ENCODE peak calls at places on chromosome 13, in ten cellular contexts. O is PC-9, A is suprapubic skin, T is lower lobe of right lung, R is right atrium auricular region, F is heart right ventricle, Q is PC-3, Z is pancreas, V is body of pancreas, E is upper lobe of right lung. L is an unnamed sample.

GRCh38 chr13:42722883-42723539 is 58.4 kb upstream of the FAM216B start:
- DNase-seq in A (no peak), O (no peak), E (no peak), F (no peak), Q (no peak), R (no peak), T (no peak), Z (no peak), V (no peak), L (no peak)

GRCh38 chr13:99843872-99844271 is 127.7 kb downstream of the ZIC5 start:
- DNase-seq in R (no peak), E (no peak), V (no peak), O (no peak), A (no peak), Q (no peak), Z (no peak), F (no peak), T (no peak), L (no peak)

GRCh38 chr13:75583101-75583500 is 33.5 kb downstream of the UCHL3 start:
- DNase-seq in R (no peak), O (no peak), Z (no peak), Q (no peak), A (no peak), V (no peak), T (no peak), F (no peak), E (no peak), L (no peak)

GRCh38 chr13:113403255-113404104 is 39.5 kb upstream of the GRTP1 start:
- DNase-seq in E (peak; percentile 64), Q (no peak), A (no peak), T (peak; percentile 26), O (no peak), Z (no peak), F (no peak), R (no peak), V (no peak), L (peak; percentile 76)

GRCh38 chr13:78589206-78589605 is 14.1 kb downstream of the POU4F1 start:
- DNase-seq in R (no peak), T (no peak), E (no peak), V (no peak), O (peak; percentile 26), F (no peak), Z (no peak), Q (peak; percentile 48), A (no peak), L (peak; percentile 78)

GRCh38 chr13:71760226-71760591 is 106.8 kb downstream of the DACH1 start:
- DNase-seq in Q (no peak), R (no peak), O (no peak), T (no peak), V (no peak), F (no peak), Z (no peak), A (no peak), E (no peak), L (no peak)

GRCh38 chr13:25764378-25764777 is 287.4 kb downstream of the SHISA2 start:
- DNase-seq in F (no peak), Z (no peak), Q (no peak), T (no peak), V (no peak), A (no peak), O (no peak), E (no peak), R (no peak), L (no peak)

GRCh38 chr13:101415358-101416174 is 742 bp downstream of the NALCN start:
- DNase-seq in T (no peak), R (no peak), E (no peak), A (no peak), F (no peak), Z (no peak), O (peak; percentile 36), V (no peak), Q (no peak), L (no peak)

GRCh38 chr13:68715651-68716050 is 1392.0 kb upstream of the ATXN8OS start:
- DNase-seq in Q (peak; percentile 19), V (no peak), Z (no peak), O (no peak), F (no peak), R (no peak), E (no peak), T (no peak), A (no peak), L (no peak)

GRCh38 chr13:42266464-42266863 is 5.5 kb upstream of the AKAP11 start:
- DNase-seq in E (no peak), A (no peak), F (peak; percentile 11), Z (no peak), V (no peak), Q (peak; percentile 32), R (no peak), O (no peak), T (no peak), L (no peak)

DNA sequence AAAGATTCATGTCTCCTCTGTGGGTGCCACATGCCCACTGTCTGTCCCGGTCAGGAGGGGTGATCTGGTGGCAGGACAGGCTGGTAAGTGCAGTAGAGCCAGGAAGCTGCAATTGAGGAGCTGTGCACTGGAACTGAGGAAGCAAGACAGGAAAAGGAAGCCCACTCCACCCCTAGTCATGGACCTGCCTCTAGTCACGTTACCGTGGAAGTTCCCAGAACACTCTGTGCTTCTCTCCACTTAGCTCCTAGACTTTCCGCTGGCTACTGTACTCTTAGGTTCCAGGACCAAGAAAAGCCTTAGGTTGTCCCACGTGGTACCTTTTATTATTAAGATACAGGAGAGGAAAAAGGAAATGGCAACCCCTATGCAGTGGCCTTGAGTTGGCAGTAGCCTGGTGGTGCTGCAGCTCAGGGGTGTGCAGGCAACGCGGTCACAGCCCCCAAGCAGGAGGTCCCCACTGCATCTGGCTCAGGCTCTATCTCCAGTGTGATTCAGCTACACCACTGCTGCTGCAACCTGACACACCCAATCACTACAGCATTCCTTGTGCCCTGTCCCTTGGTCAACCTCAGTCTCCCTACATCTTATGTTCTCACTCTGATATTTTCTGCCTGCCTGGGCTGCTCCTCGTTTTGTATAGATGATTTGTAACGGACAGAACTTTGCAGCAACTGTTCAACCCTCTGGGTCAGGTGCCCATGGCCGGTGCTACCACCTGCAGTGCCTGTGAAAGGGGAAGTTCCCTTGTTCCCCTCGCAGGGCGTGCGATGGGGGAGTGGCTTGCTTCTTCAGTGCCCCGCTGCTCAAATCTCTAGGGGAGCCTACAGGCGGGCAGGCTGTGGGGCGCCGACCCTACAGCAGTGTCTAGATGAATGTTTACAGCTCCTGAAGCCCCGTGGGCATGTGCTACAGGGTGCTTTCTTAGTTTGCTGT is 24.4 kb upstream of the GPR12 start:
- DNase-seq in Z (no peak), V (no peak), Q (no peak), A (no peak), E (no peak), T (no peak), F (no peak), R (no peak), O (no peak), L (peak; percentile 75)
- H3K4me3 ChIP-seq in Z (no peak overlapping the region), V (no peak overlapping the region), Q (no peak overlapping the region), A (peak overlapping the region; percentile 20), E (no peak overlapping the region), T (peak overlapping the region; percentile 31), F (no peak overlapping the region), R (peak overlapping the region; percentile 12), O (no peak overlapping the region), L (no peak overlapping the region)

GRCh38 chr13:111271186-111271698 is 49.2 kb upstream of the TEX29 start:
- DNase-seq in Q (no peak), V (no peak), T (no peak), O (no peak), F (no peak), Z (no peak), E (no peak), A (no peak), R (peak; percentile 28), L (no peak)
- TF ChIP-seq CTCF in Q (no peak), V (no peak), T (no peak), O (no peak), F (no peak), Z (no peak), E (no peak), A (no peak), R (no peak), L (no peak)

GRCh38 chr13:24747248-24748151 is 16.5 kb upstream of the RNF17 start:
- DNase-seq in A (no peak), V (no peak), O (no peak), Q (no peak), T (no peak), R (no peak), F (no peak), E (peak; percentile 64), Z (no peak), L (peak; percentile 79)
- H3K4me3 ChIP-seq in A (peak overlapping the region; percentile 42), V (no peak overlapping the region), O (no peak overlapping the region), Q (peak overlapping the region; percentile 50), T (peak overlapping the region; percentile 42), R (peak overlapping the region; percentile 43), F (peak overlapping the region; percentile 52), E (peak overlapping the region; percentile 33), Z (no peak overlapping the region), L (peak overlapping the region; percentile 27)

GRCh38 chr13:33536639-33537425 is 251.3 kb upstream of the STARD13 start:
- DNase-seq in T (no peak), O (no peak), Z (no peak), F (no peak), V (no peak), Q (peak; percentile 88), A (no peak), R (no peak), E (no peak), L (no peak)
- TF ChIP-seq CTCF in T (no peak), O (no peak), Z (no peak), F (no peak), V (no peak), Q (no peak), A (no peak), R (no peak), E (no peak), L (no peak)

GRCh38 chr13:28964052-28964451 is 143.9 kb downstream of the MTUS2 start:
- DNase-seq in O (no peak), R (no peak), T (no peak), Z (no peak), A (no peak), E (no peak), F (no peak), Q (no peak), V (no peak), L (no peak)
- H3K4me3 ChIP-seq in O (no peak overlapping the region), R (no peak overlapping the region), T (no peak overlapping the region), Z (no peak overlapping the region), A (no peak overlapping the region), E (no peak overlapping the region), F (no peak overlapping the region), Q (no peak overlapping the region), V (no peak overlapping the region), L (no peak overlapping the region)

DNA sequence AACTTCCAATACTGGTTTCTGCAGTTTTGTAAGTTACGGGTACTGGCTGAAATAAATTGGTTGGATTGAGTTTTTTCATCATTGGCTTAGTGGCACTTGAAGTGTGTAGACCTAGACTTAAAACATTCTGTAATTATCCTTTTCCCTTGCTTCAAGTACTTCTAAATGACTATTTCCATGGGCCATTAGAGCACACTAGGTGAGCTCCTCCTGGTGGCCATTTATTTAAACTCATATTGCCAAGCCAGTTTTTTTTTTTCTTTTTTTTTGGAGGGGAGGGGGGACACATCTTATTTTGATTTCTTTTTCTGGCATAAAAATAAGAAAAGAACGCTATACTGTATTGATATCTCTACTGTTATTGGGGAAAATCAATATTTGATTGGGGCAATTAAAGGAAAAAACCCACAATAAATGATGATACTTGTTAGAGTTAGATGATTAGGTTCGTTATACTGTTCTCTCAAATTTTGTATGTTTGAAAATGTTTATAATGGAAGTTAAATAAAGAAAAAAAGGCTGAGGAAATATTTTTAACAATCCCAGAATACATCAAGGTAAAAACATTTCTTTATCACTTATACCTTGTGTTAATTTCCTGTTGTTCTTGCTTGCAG is 82.9 kb downstream of the PDS5B start:
- DNase-seq in A (no peak), V (no peak), E (no peak), O (no peak), Z (no peak), F (no peak), R (no peak), T (no peak), Q (peak; percentile 65), L (no peak)
- TF ChIP-seq CTCF in A (no peak), V (peak; percentile 49), E (peak; percentile 64), O (peak; percentile 81), Z (peak; percentile 30), F (peak; percentile 79), R (peak; percentile 79), T (peak; percentile 57), Q (peak; percentile 78), L (peak; percentile 61)